ENCODE peak calls at places on chromosomes 5 and 9, in eight cellular contexts. R is AG08395, W is activated B cell treated with CpG ODN at 0.5 μM for 24 hours, C is HEK293T, L is cardiac muscle cell, T is heart right ventricle, K is cardiac fibroblast, D is IMR-90. I is an unnamed sample.

GRCh38 chr9:34252016-34252415 is 73.2 kb downstream of the UBAP1 start:
- DNase-seq in C (no peak), R (no peak), T (no peak), L (no peak), K (peak; percentile 48), D (no peak), W (no peak), I (no peak)

GRCh38 chr5:32090755-32091128 is 83.4 kb downstream of the GOLPH3 start:
- DNase-seq in R (no peak), W (no peak), C (no peak), D (no peak), T (no peak), L (no peak), K (no peak), I (no peak)

GRCh38 chr5:180315762-180316212 is 23.9 kb upstream of the MAPK9 start:
- DNase-seq in C (peak; percentile 82), R (peak; percentile 70), T (peak; percentile 74), W (peak; percentile 67), K (peak; percentile 67), D (peak; percentile 35), L (peak; percentile 51), I (peak; percentile 64)

GRCh38 chr5:66540078-66540477 is 56.1 kb upstream of the MAST4 start:
- DNase-seq in D (no peak), T (no peak), C (no peak), W (no peak), R (no peak), K (peak; percentile 13), L (no peak), I (no peak)

GRCh38 chr5:149434162-149435014 is 55.3 kb upstream of the IL17B start:
- DNase-seq in W (no peak), C (peak; percentile 79), T (no peak), L (peak; percentile 84), R (peak; percentile 85), D (peak; percentile 82), K (peak; percentile 84), I (peak; percentile 54)

GRCh38 chr5:153659337-153659736 is 168.9 kb downstream of the GRIA1 start:
- DNase-seq in R (peak; percentile 72), W (no peak), C (no peak), K (peak; percentile 71), L (peak; percentile 36), D (peak; percentile 87), T (no peak), I (no peak)

GRCh38 chr5:93305984-93306383 is 275.0 kb downstream of the NR2F1-AS1 start:
- DNase-seq in R (no peak), K (peak; percentile 25), T (no peak), L (no peak), W (no peak), D (no peak), C (no peak), I (no peak)

GRCh38 chr5:95417971-95418370 is 26.8 kb downstream of the FAM81B start:
- DNase-seq in T (no peak), C (no peak), W (no peak), K (peak; percentile 74), L (no peak), D (peak; percentile 0), R (no peak), I (no peak)

GRCh38 chr9:3241290-3241689 is 284.5 kb downstream of the RFX3 start:
- DNase-seq in W (no peak), T (no peak), C (no peak), L (peak; percentile 32), K (no peak), R (no peak), D (no peak), I (no peak)

GRCh38 chr9:76835571-76836283 is 70.2 kb downstream of the PRUNE2 start:
- DNase-seq in D (peak; percentile 87), K (peak; percentile 91), C (no peak), R (peak; percentile 74), W (no peak), T (no peak), L (no peak), I (no peak)

GRCh38 chr5:27217160-27217956 is 179.0 kb upstream of the CDH9 start:
- DNase-seq in T (no peak), D (no peak), L (no peak), R (no peak), C (no peak), W (no peak), K (no peak), I (no peak)

GRCh38 chr9:104808030-104808614 is 44.2 kb downstream of the NIPSNAP3B start:
- DNase-seq in K (peak; percentile 75), D (peak; percentile 55), R (peak; percentile 63), L (no peak), C (no peak), T (no peak), W (no peak), I (no peak)

GRCh38 chr5:109450129-109450877 is 40.5 kb upstream of the PJA2 start:
- DNase-seq in C (no peak), D (no peak), K (no peak), L (no peak), W (no peak), T (no peak), R (no peak), I (no peak)

GRCh38 chr5:181039471-181039870 is 595 bp upstream of the BTNL9 start:
- DNase-seq in R (no peak), T (no peak), K (no peak), L (no peak), D (no peak), C (no peak), W (no peak), I (no peak)

GRCh38 chr9:129549684-129550083 is 71.2 kb downstream of the C9orf50 start:
- DNase-seq in K (peak; percentile 48), W (no peak), R (peak; percentile 71), L (no peak), C (no peak), D (no peak), T (peak; percentile 51), I (no peak)

GRCh38 chr9:19026375-19026774 is 6.6 kb downstream of the SAXO1 start:
- DNase-seq in T (no peak), L (no peak), W (no peak), R (no peak), D (no peak), C (no peak), K (no peak), I (no peak)

GRCh38 chr5:14728109-14728938 is 63.8 kb downstream of the OTULIN start:
- DNase-seq in W (no peak), R (no peak), K (no peak), L (no peak), C (no peak), D (no peak), T (no peak), I (no peak)

GRCh38 chr9:107927276-107927675 is 437.7 kb upstream of the KLF4 start:
- DNase-seq in T (no peak), C (no peak), K (no peak), W (no peak), R (no peak), L (no peak), D (no peak), I (no peak)

GRCh38 chr5:179610903-179611265 is 12.6 kb downstream of the HNRNPH1 start:
- DNase-seq in L (no peak), W (no peak), T (no peak), C (no peak), K (no peak), D (no peak), R (no peak), I (no peak)